ENCODE peak calls at places on chromosomes 16 and 17, in eight cellular contexts. J is astrocyte; Z is stimulated activated CD8-positive, alpha-beta memory T cell treated with anti-CD3 and anti-CD28 coated beads, Interleukin-2, amount 100 ng/mL, for 48 hours; F is A673; Q is mesenchymal stem cell; D is kidney glomerular epithelial cell; B is stimulated activated CD4-positive, alpha-beta T cell treated with anti-CD3 and anti-CD28 coated beads, TNF-alpha, amount 100 ng/mL, for 4 hours; T is neural progenitor cell. I is an unnamed sample.

GRCh38 chr17:42315402-42316156 is 27.3 kb downstream of the STAT5A start:
- DNase-seq in J (no peak), Z (no peak), F (no peak), Q (no peak), D (no peak), B (no peak), T (no peak), I (no peak)

GRCh38 chr17:50638851-50639767 is 4.4 kb downstream of the ABCC3 start:
- DNase-seq in J (peak; percentile 96), Z (no peak), F (peak; percentile 94), Q (peak; percentile 91), D (peak; percentile 99), B (no peak), T (no peak), I (no peak)

GRCh38 chr16:75230471-75231110 is 11.8 kb downstream of the CTRB1 start:
- DNase-seq in J (no peak), Z (no peak), F (no peak), Q (no peak), D (no peak), B (no peak), T (no peak), I (no peak)

GRCh38 chr17:50303051-50303450 is 28.8 kb downstream of the TMEM92 start:
- DNase-seq in J (no peak), Z (no peak), F (no peak), Q (no peak), D (no peak), B (no peak), T (peak; percentile 26), I (no peak)

GRCh38 chr17:42107597-42108576 is 4.6 kb downstream of the DHX58 start:
- DNase-seq in J (peak; percentile 32), Z (peak; percentile 92), F (peak; percentile 45), Q (peak; percentile 70), D (peak; percentile 62), B (peak; percentile 85), T (peak; percentile 97), I (peak; percentile 93)

GRCh38 chr16:47815655-47816054 is 340.1 kb downstream of the ABCC12 start:
- DNase-seq in J (peak; percentile 61), Z (no peak), F (no peak), Q (peak; percentile 22), D (no peak), B (no peak), T (no peak), I (no peak)

GRCh38 chr16:66399031-66399430 is 28.1 kb upstream of the BEAN1 start:
- DNase-seq in J (no peak), Z (no peak), F (no peak), Q (no peak), D (no peak), B (no peak), T (no peak), I (no peak)

GRCh38 chr16:54055191-54055590 is 231.4 kb downstream of the IRX3 start:
- DNase-seq in J (no peak), Z (no peak), F (no peak), Q (no peak), D (no peak), B (no peak), T (no peak), I (no peak)

I was measured in stimulated activated effector memory CD8-positive, alpha-beta T cell treated with anti-CD3 and anti-CD28 coated beads, Interleukin-12 subunit alpha, Interleukin-12 subunit beta, amount 100 ng/mL, for 72 hours.